ENCODE peak calls at places on chromosomes 2 and 18, in nine cellular contexts. M is K562, O is mammary epithelial cell, Q is fibroblast of lung, P is MM.1S, R is HCT116, S is NT2/D1, L is GM12878, B is mesendoderm. W is an unnamed sample. For H3K4me1, the result is how much of the 10 kb centered on the place peaks cover.

GRCh38 chr18:63479826-63480225 is 3.1 kb downstream of the SERPINB5 start:
- DNase-seq in M (no peak), O (peak), Q (no peak), P (no peak), R (no peak), S (no peak), L (no peak), B (no peak), W (no peak)

GRCh38 chr2:12636837-12637581 is 79.7 kb upstream of the TRIB2 start:
- DNase-seq in M (no peak), O (no peak), Q (peak), P (no peak), R (no peak), S (no peak), L (no peak), B (no peak), W (no peak)

GRCh38 chr2:101200714-101201113 is 49.5 kb upstream of the TBC1D8 start:
- DNase-seq in M (no peak), O (peak), Q (peak), P (no peak), R (peak), S (no peak), L (no peak), B (no peak), W (no peak)

GRCh38 chr2:241882090-241882625 is 12.6 kb downstream of the RTP5 start:
- DNase-seq in M (peak), O (no peak), Q (no peak), P (peak), R (no peak), S (no peak), L (no peak), B (no peak), W (peak)

GRCh38 chr2:126864861-126865260 is 33.8 kb upstream of the TEX51 start:
- DNase-seq in M (no peak), O (no peak), Q (no peak), P (no peak), R (peak), S (no peak), L (no peak), B (peak), W (no peak)

GRCh38 chr2:38233231-38233983 is 143.7 kb downstream of the ATL2 start:
- DNase-seq in M (no peak), O (no peak), Q (peak), P (no peak), R (no peak), S (no peak), L (no peak), B (peak), W (no peak)

GRCh38 chr18:3037423-3037915 is 24.5 kb upstream of the LPIN2 start:
- DNase-seq in M (peak), O (peak), Q (peak), P (peak), R (peak), S (no peak), L (peak), B (peak), W (peak)

GRCh38 chr2:215347878-215348277 is 36.0 kb downstream of the ATIC start:
- DNase-seq in M (no peak), O (no peak), Q (no peak), P (no peak), R (no peak), S (no peak), L (no peak), B (no peak), W (no peak)

GRCh38 chr2:101251844-101252407 is 760 bp upstream of the CNOT11 start:
- DNase-seq in M (no peak), O (peak), Q (no peak), P (peak), R (peak), S (peak), L (no peak), B (peak), W (peak)

GRCh38 chr2:127149384-127149783 is 42.4 kb upstream of the BIN1 start:
- DNase-seq in M (no peak), O (peak), Q (peak), P (no peak), R (no peak), S (no peak), L (no peak), B (no peak), W (no peak)

GRCh38 chr2:56410140-56410539 is 226.3 kb downstream of the CCDC85A start:
- DNase-seq in M (no peak), O (peak), Q (peak), P (no peak), R (no peak), S (no peak), L (no peak), B (no peak), W (no peak)

GRCh38 chr2:124875627-124876244 is 850.6 kb downstream of the CNTNAP5 start:
- DNase-seq in M (no peak), O (no peak), Q (peak), P (no peak), R (no peak), S (no peak), L (peak), B (peak), W (no peak)

GRCh38 chr2:72236445-72237067 is 88.9 kb upstream of the CYP26B1 start:
- DNase-seq in M (no peak), O (peak), Q (peak), P (no peak), R (peak), S (no peak), L (no peak), B (peak), W (no peak)

GRCh38 chr2:12451726-12452125 is 265.0 kb upstream of the TRIB2 start:
- DNase-seq in M (peak), O (no peak), Q (no peak), P (peak), R (no peak), S (no peak), L (no peak), B (peak), W (no peak)

GRCh38 chr2:64470071-64470470 is 16.1 kb downstream of the LGALSL start:
- DNase-seq in M (no peak), O (no peak), Q (no peak), P (no peak), R (no peak), S (no peak), L (no peak), B (no peak), W (no peak)

GRCh38 chr18:28177828-28178635 is 1.1 kb upstream of the CDH2 start:
- DNase-seq in M (no peak), O (peak), Q (peak), P (peak), R (no peak), S (no peak), L (no peak), B (peak), W (no peak)

GRCh38 chr2:234495076-234495800 is 1.6 kb downstream of the ARL4C start:
- DNase-seq in M (no peak), O (no peak), Q (no peak), P (no peak), R (no peak), S (no peak), L (no peak), B (peak), W (no peak)

GRCh38 chr2:175838979-175839378 is 163.1 kb downstream of the LNPK start:
- DNase-seq in M (no peak), O (peak), Q (no peak), P (no peak), R (no peak), S (no peak), L (no peak), B (no peak), W (no peak)

GRCh38 chr2:126681505-126681904 is 25.5 kb downstream of the GYPC start:
- DNase-seq in M (no peak), O (no peak), Q (no peak), P (no peak), R (no peak), S (no peak), L (no peak), B (no peak), W (no peak)

GRCh38 chr2:100460904-100461303 is 9.4 kb upstream of the NMS start:
- DNase-seq in M (no peak), O (no peak), Q (no peak), P (no peak), R (no peak), S (no peak), L (no peak), B (no peak), W (no peak)

GRCh38 chr2:108965540-108966299 is 23.3 kb downstream of the EDAR start:
- DNase-seq in M (no peak), O (no peak), Q (no peak), P (no peak), R (no peak), S (no peak), L (no peak), B (peak), W (no peak)

GRCh38 chr18:69484699-69485396 is 84.2 kb downstream of the DOK6 start:
- DNase-seq in M (no peak), O (no peak), Q (peak), P (no peak), R (no peak), S (peak), L (no peak), B (peak), W (no peak)

GRCh38 chr2:152425765-152426710 is 91.1 kb downstream of the FMNL2 start:
- DNase-seq in M (no peak), O (no peak), Q (peak), P (no peak), R (no peak), S (no peak), L (no peak), B (no peak), W (no peak)

GRCh38 chr2:158013791-158014190 is 87.9 kb upstream of the UPP2 start:
- DNase-seq in M (no peak), O (no peak), Q (no peak), P (peak), R (no peak), S (no peak), L (no peak), B (no peak), W (no peak)

GRCh38 chr18:46419391-46420141 is 237.5 kb downstream of the LOXHD1 start:
- DNase-seq in M (no peak), O (no peak), Q (no peak), P (no peak), R (no peak), S (no peak), L (no peak), B (no peak), W (no peak)

GRCh38 chr2:111662039-111662740 is 221.8 kb downstream of the ANAPC1 start:
- DNase-seq in M (no peak), O (peak), Q (peak), P (peak), R (no peak), S (no peak), L (no peak), B (no peak), W (no peak)

GRCh38 chr2:218033208-218033589 is 30.4 kb upstream of the TNS1 start:
- DNase-seq in M (no peak), O (no peak), Q (no peak), P (no peak), R (no peak), S (no peak), L (no peak), B (no peak), W (no peak)

GRCh38 chr2:218927411-218927810 is 32.1 kb upstream of the CDK5R2 start:
- DNase-seq in M (no peak), O (no peak), Q (no peak), P (no peak), R (no peak), S (no peak), L (no peak), B (no peak), W (no peak)

GRCh38 chr18:54444309-54444914 is 86.7 kb downstream of the C18orf54 start:
- DNase-seq in M (peak), O (peak), Q (peak), P (peak), R (peak), S (peak), L (no peak), B (peak), W (peak)

GRCh38 chr18:22446325-22446724 is 28.6 kb upstream of the CTAGE1 start:
- DNase-seq in M (no peak), O (no peak), Q (no peak), P (no peak), R (no peak), S (no peak), L (no peak), B (no peak), W (no peak)

GRCh38 chr18:75211721-75212625 is 1.4 kb downstream of the TSHZ1 start:
- DNase-seq in M (peak), O (peak), Q (peak), P (peak), R (no peak), S (no peak), L (no peak), B (peak), W (peak)

GRCh38 chr2:33015421-33016142 is 68.8 kb downstream of the LTBP1 start:
- DNase-seq in M (no peak), O (peak), Q (peak), P (no peak), R (no peak), S (no peak), L (no peak), B (no peak), W (peak)

GRCh38 chr18:70578480-70578879 is 289.6 kb downstream of the SOCS6 start:
- DNase-seq in M (no peak), O (no peak), Q (no peak), P (no peak), R (no peak), S (peak), L (no peak), B (peak), W (no peak)

GRCh38 chr2:86271248-86271647 is 66.2 kb downstream of the REEP1 start:
- DNase-seq in M (no peak), O (no peak), Q (no peak), P (no peak), R (no peak), S (no peak), L (no peak), B (no peak), W (no peak)

GRCh38 chr2:238790126-238790820 is 57.6 kb upstream of the TWIST2 start:
- DNase-seq in M (no peak), O (no peak), Q (no peak), P (no peak), R (no peak), S (no peak), L (no peak), B (no peak), W (no peak)
- H3K9ac ChIP-seq in M (no peak), O (no peak), Q (no peak), P (no peak), R (no peak), S (no peak), L (no peak), B (no peak), W (no peak)

GRCh38 chr2:223835701-223836532 is 1.5 kb downstream of the AP1S3 start:
- DNase-seq in M (no peak), O (peak), Q (peak), P (peak), R (no peak), S (peak), L (peak), B (no peak), W (peak)
- H3K4me1 ChIP-seq in M (under half), O (under half), Q (under half), P (under half), R (under half), S (under half), L (under half), B (under half), W (under half)

DNA sequence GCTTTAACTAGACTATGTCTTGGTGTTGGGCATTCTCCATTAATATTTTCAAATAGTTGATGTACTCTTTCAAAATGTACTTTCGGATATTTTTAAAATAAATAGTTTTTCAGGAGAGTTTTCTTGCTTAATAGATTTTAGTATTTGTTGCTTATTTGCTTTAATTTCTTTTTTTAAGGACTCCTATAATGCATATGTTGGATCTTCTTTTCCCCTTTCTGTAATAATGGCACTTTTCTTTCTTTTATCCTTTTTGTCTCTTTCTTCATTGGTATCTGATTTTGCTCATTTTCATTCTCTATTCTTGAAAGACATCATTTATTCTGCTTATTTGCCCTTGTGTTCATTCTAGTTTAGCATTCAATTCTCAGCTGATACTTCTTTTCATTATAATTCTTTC is 791.6 kb downstream of the GALR1 start:
- DNase-seq in M (no peak), O (no peak), Q (no peak), P (no peak), R (no peak), S (no peak), L (no peak), B (no peak), W (no peak)
- H3K4me3 ChIP-seq in M (no peak), O (no peak), Q (no peak), P (no peak), R (no peak), S (no peak), L (no peak), B (no peak), W (no peak)

GRCh38 chr2:36556847-36557246 is 41.1 kb downstream of the FEZ2 start:
- DNase-seq in M (no peak), O (no peak), Q (peak), P (no peak), R (no peak), S (no peak), L (no peak), B (no peak), W (no peak)

GRCh38 chr2:36555789-36556188 is 42.2 kb downstream of the FEZ2 start:
- DNase-seq in M (no peak), O (no peak), Q (no peak), P (no peak), R (no peak), S (no peak), L (no peak), B (no peak), W (no peak)

GRCh38 chr2:36550006-36550405 is 48.0 kb downstream of the FEZ2 start:
- DNase-seq in M (no peak), O (no peak), Q (no peak), P (no peak), R (no peak), S (no peak), L (no peak), B (no peak), W (no peak)

GRCh38 chr2:36553690-36554089 is 44.3 kb downstream of the FEZ2 start:
- DNase-seq in M (no peak), O (no peak), Q (no peak), P (no peak), R (no peak), S (no peak), L (no peak), B (no peak), W (no peak)

DNA sequence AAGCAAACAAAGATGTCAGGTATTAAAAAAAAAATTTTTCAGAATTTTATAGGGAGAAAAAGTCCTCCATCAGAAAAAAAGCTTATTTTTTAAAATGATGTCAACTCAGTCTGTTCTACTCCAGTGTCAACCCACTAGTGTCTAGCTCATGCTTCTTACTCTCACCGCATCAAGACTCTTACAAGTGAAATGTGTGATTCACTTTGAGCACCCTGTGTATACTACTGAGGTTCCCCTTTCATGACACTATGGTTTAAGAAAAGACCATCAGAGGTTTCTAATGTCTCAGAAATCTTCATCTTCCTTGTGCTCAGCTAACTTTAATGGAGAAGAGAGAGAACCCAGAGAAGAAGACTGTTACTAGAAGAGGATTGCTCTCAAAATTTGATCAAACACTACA is 43.4 kb downstream of the FEZ2 start:
- DNase-seq in M (no peak), O (no peak), Q (no peak), P (no peak), R (no peak), S (no peak), L (no peak), B (no peak), W (no peak)
- H3K9ac ChIP-seq in M (no peak), O (no peak), Q (no peak), P (no peak), R (no peak), S (no peak), L (no peak), B (no peak), W (no peak)

GRCh38 chr2:70115646-70116442 is 28.6 kb downstream of the PCBP1 start:
- DNase-seq in M (no peak), O (no peak), Q (no peak), P (peak), R (no peak), S (no peak), L (no peak), B (no peak), W (no peak)

GRCh38 chr2:70121627-70122372 is 34.5 kb downstream of the PCBP1 start:
- DNase-seq in M (no peak), O (no peak), Q (no peak), P (no peak), R (no peak), S (no peak), L (no peak), B (no peak), W (no peak)

GRCh38 chr2:70116936-70117554 is 29.8 kb downstream of the PCBP1 start:
- DNase-seq in M (no peak), O (no peak), Q (no peak), P (no peak), R (no peak), S (no peak), L (no peak), B (no peak), W (no peak)

GRCh38 chr2:70122470-70122869 is 35.2 kb downstream of the PCBP1 start:
- DNase-seq in M (no peak), O (no peak), Q (no peak), P (no peak), R (no peak), S (no peak), L (no peak), B (no peak), W (no peak)

DNA sequence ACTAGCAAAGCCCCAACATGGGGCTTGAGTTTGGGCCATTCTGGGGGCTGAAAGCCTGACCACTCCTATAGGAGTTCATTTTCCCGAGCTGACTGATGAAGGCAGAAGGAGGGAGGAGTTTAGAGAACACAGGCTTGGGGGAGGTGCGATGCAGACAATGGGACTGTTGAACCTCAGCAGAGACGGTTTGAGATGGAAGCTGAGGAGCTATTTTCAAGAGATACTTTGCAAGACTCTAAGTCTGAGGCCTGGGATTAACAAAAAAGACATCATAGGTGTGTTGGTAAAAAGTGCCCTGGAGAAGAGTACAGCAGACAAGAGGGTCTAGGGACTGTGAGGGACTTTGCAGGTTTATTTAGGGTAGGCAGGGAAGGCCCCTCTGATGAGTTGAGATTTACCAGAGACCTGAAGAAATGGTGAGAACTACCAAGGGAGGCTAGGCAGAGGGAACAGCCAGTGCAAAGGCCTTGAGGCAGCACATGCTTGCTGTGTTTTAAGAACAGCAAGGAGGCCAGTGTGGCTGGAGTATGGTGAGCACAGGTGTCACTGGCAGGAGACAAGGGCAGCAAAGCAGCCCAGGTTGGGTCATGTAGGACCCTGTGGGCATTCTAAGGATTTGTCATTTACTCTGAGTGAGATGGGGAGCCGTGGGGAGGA is 31.6 kb downstream of the PCBP1 start:
- DNase-seq in M (no peak), O (no peak), Q (no peak), P (peak), R (no peak), S (peak), L (no peak), B (peak), W (no peak)
- H3K4me1 ChIP-seq in M (half or more), O (under half), Q (under half), P (under half), R (under half), S (under half), L (half or more), B (under half), W (under half)

GRCh38 chr18:35592298-35592697 is 10.8 kb downstream of the GALNT1 start:
- DNase-seq in M (no peak), O (no peak), Q (no peak), P (no peak), R (no peak), S (no peak), L (peak), B (no peak), W (no peak)
- H3K4me3 ChIP-seq in M (no peak), O (no peak), Q (no peak), P (no peak), R (no peak), S (no peak), L (no peak), B (no peak), W (no peak)

W was measured in colonic mucosa.